ENCODE peak calls at places on chromosome 12, in six cellular contexts. K is IMR-90, U is neuronal stem cell, M is mesenchymal stem cell, E is H1, L is trophoblast cell. S is an unnamed sample.

GRCh38 chr12:119988440-119988787 is 622 bp upstream of the BICDL1 start:
- DNase-seq in U (no peak), K (peak; percentile 42), M (peak; percentile 56), L (no peak), E (no peak), S (no peak)

GRCh38 chr12:78470354-78471195 is 394.0 kb upstream of the SYT1 start:
- DNase-seq in E (no peak), L (peak; percentile 38), U (peak; percentile 24), K (peak; percentile 60), M (peak; percentile 45), S (peak; percentile 49)

GRCh38 chr12:990308-990648 is 745 bp upstream of the ERC1 start:
- DNase-seq in M (peak; percentile 82), U (no peak), E (no peak), K (peak; percentile 74), L (peak; percentile 32), S (peak; percentile 51)

GRCh38 chr12:92753976-92754885 is 51.4 kb downstream of the PLEKHG7 start:
- DNase-seq in U (no peak), K (peak; percentile 15), L (no peak), M (no peak), E (no peak), S (no peak)

GRCh38 chr12:69161835-69162234 is 77.5 kb upstream of the CPSF6 start:
- DNase-seq in E (no peak), L (no peak), M (no peak), K (no peak), U (no peak), S (no peak)

GRCh38 chr12:130677957-130678558 is 38.0 kb downstream of the RIMBP2 start:
- DNase-seq in L (no peak), K (no peak), E (no peak), M (no peak), U (no peak), S (no peak)

GRCh38 chr12:108985750-108986149 is 35.1 kb downstream of the SVOP start:
- DNase-seq in K (no peak), M (no peak), U (no peak), E (no peak), L (no peak), S (no peak)

GRCh38 chr12:82757059-82757458 is 70.4 kb downstream of the TMTC2 start:
- DNase-seq in M (no peak), K (no peak), E (no peak), L (no peak), U (no peak), S (no peak)

GRCh38 chr12:14284189-14284722 is 81.2 kb upstream of the ATF7IP start:
- DNase-seq in U (no peak), L (no peak), E (no peak), K (peak; percentile 10), M (peak; percentile 7), S (peak; percentile 59)

GRCh38 chr12:42564540-42564939 is 25.0 kb downstream of the PRICKLE1 start:
- DNase-seq in E (no peak), K (peak; percentile 77), U (no peak), L (no peak), M (peak; percentile 12), S (no peak)

GRCh38 chr12:54631988-54632728 is 2.5 kb downstream of the LACRT start:
- DNase-seq in U (no peak), L (no peak), K (no peak), E (no peak), M (no peak), S (peak; percentile 58)

GRCh38 chr12:53365245-53365904 is 14.6 kb upstream of the SP1 start:
- DNase-seq in U (no peak), E (no peak), L (no peak), K (peak; percentile 49), M (peak; percentile 55), S (no peak)

GRCh38 chr12:6069452-6070093 is 54.9 kb downstream of the VWF start:
- DNase-seq in M (peak; percentile 89), U (no peak), L (peak; percentile 19), E (no peak), K (peak; percentile 96), S (no peak)

GRCh38 chr12:46442723-46443122 is 70.2 kb upstream of the SLC38A2 start:
- DNase-seq in U (no peak), K (peak; percentile 40), E (no peak), M (no peak), L (no peak), S (no peak)

GRCh38 chr12:46443594-46444263 is 71.2 kb upstream of the SLC38A2 start:
- DNase-seq in U (no peak), M (no peak), E (no peak), L (no peak), K (no peak), S (no peak)

GRCh38 chr12:46439793-46440511 is 67.4 kb upstream of the SLC38A2 start:
- DNase-seq in K (peak; percentile 63), E (no peak), L (no peak), U (no peak), M (peak; percentile 59), S (no peak)

GRCh38 chr12:46445093-46445492 is 72.5 kb upstream of the SLC38A2 start:
- DNase-seq in K (no peak), L (no peak), M (no peak), E (no peak), U (no peak), S (no peak)

GRCh38 chr12:46442239-46442638 is 69.7 kb upstream of the SLC38A2 start:
- DNase-seq in L (no peak), M (peak; percentile 72), U (no peak), K (peak; percentile 82), E (no peak), S (no peak)
- H2AFZ ChIP-seq in L (no peak overlapping the region), M (peak overlapping the region; percentile 53), U (no peak overlapping the region), K (peak overlapping the region; percentile 80), E (no peak overlapping the region), S (no peak overlapping the region)

DNA sequence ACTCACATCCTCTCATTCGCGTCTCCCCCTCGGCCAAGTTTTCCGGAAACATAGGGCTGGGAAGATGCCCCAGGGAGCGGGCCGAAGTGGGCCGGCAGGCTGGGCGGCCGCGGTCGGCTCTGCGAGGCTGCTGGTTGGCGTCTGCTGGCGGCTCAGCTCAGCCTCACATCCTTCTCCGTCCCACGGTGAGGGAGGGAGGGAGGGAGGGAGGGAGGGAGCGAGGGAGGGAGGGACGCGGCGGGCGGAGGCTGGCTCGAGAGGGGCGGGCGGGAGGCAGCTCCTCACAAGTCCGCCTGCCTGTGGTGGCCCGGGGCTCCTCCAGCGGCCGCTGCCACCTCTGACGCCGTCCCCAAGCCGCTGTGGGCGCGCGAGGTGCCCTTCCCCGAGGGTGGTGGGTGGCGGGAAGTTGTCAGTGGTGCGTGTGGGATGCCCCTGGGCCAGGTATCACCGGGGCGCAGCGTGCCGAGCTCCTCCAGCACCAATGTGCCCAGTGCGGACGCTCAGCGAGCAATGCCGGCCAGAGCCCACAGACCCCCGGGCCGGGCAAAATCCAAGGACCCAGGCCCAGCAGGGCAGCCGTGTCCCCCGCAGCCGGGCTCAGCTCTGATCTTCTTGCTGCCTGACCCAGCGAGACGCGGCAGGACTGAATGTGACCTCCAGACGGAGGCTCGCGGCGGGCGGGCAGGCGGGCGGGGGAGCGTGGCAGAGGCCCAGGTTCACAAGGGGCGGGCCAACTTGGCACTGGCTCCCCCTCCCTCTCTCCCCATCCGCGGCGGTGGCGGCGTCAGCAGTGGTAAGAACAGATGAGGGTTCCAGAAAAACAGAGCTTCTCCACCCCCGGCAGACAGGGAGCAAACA is 94.0 kb downstream of the RFLNA start:
- DNase-seq in M (peak; percentile 92), U (peak; percentile 62), E (no peak), K (peak; percentile 85), L (peak; percentile 77), S (peak; percentile 84)
- H2AK5ac ChIP-seq in M (peak overlapping the region; percentile 45), U (peak overlapping the region; percentile 97), E (no peak overlapping the region), K (peak overlapping the region; percentile 83), L (peak overlapping the region; percentile 29), S (no peak overlapping the region)

GRCh38 chr12:20985399-20985798 is 145.6 kb upstream of the SLCO1B1 start:
- DNase-seq in M (no peak), K (no peak), U (no peak), L (no peak), E (no peak), S (no peak)
- H3K4me2 ChIP-seq in M (no peak overlapping the region), K (no peak overlapping the region), U (no peak overlapping the region), L (no peak overlapping the region), E (no peak overlapping the region), S (no peak overlapping the region)

GRCh38 chr12:103799504-103800251 is 41.4 kb downstream of the NT5DC3 start:
- DNase-seq in M (peak; percentile 61), L (peak; percentile 43), U (no peak), K (peak; percentile 68), E (no peak), S (no peak)

GRCh38 chr12:103802586-103802886 is 38.5 kb downstream of the NT5DC3 start:
- DNase-seq in L (no peak), U (no peak), M (no peak), E (no peak), K (no peak), S (no peak)

GRCh38 chr12:103798586-103798985 is 42.4 kb downstream of the NT5DC3 start:
- DNase-seq in E (no peak), M (no peak), L (no peak), K (no peak), U (no peak), S (no peak)

GRCh38 chr12:103801709-103802585 is 39.1 kb downstream of the NT5DC3 start:
- DNase-seq in L (no peak), E (no peak), K (peak; percentile 81), M (peak; percentile 37), U (no peak), S (no peak)

DNA sequence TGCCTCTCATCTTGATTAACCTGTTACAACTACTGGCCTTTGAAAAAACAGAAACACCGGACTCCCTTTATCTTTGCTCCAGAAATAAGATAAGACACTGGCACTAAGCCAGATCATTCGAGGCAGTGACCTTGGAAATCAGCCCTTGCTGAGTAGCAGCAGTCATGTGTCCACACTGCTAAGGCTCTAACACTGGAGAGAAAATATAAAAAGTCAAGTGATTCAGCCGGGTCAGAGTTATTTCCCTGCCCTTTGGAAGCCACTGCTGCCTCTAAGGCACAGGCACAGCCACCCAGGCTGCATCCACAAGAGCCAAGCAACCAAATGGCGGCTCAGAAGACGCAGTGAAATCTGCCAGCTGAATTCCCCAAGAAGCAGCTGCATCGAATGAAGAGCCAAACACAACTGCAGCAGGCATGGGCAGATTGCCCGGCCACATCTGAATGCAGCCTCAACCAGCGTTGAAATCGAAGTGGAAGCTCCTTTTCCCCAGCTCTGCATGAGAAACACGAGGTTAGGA is 40.7 kb downstream of the NT5DC3 start:
- DNase-seq in U (no peak), E (no peak), K (peak; percentile 73), M (no peak), L (no peak), S (no peak)
- H2AFZ ChIP-seq in U (peak overlapping the region; percentile 25), E (no peak overlapping the region), K (peak overlapping the region; percentile 75), M (no peak overlapping the region), L (no peak overlapping the region), S (no peak overlapping the region)